ENCODE peak calls at places on chromosomes 1 and 21, in ten cellular contexts. V is A549, C is iris pigment epithelial cell, E is left ventricle myocardium inferior, Y is activated gamma-delta T cell, K is nephron progenitor cell, D is NCI-H1436, P is ACHN, F is hypothalamus, H is neural crest cell. T is an unnamed sample.

GRCh38 chr1:54559111-54559548 is 11.1 kb downstream of the ACOT11 start:
- DNase-seq in V (no peak), C (no peak), E (peak; percentile 25), Y (no peak), K (no peak), D (no peak), P (no peak), F (no peak), H (no peak), T (no peak)

GRCh38 chr1:45215485-45216199 is 9.2 kb upstream of the ZSWIM5 start:
- DNase-seq in V (no peak), C (no peak), E (no peak), Y (no peak), K (no peak), D (no peak), P (no peak), F (no peak), H (no peak), T (no peak)

GRCh38 chr1:6686294-6686693 is 15.3 kb downstream of the DNAJC11 start:
- DNase-seq in V (no peak), C (peak; percentile 15), E (no peak), Y (no peak), K (no peak), D (no peak), P (no peak), F (no peak), H (no peak), T (no peak)

GRCh38 chr1:218938259-218938658 is 235.4 kb upstream of the LYPLAL1 start:
- DNase-seq in V (no peak), C (peak; percentile 28), E (no peak), Y (no peak), K (no peak), D (no peak), P (no peak), F (no peak), H (no peak), T (no peak)

GRCh38 chr21:14567557-14568279 is 21.6 kb upstream of the SAMSN1 start:
- DNase-seq in V (no peak), C (peak; percentile 18), E (no peak), Y (no peak), K (no peak), D (no peak), P (no peak), F (no peak), H (no peak), T (no peak)

GRCh38 chr1:243345205-243345604 is 89.4 kb downstream of the SDCCAG8 start:
- DNase-seq in V (peak; percentile 35), C (peak; percentile 20), E (no peak), Y (no peak), K (no peak), D (no peak), P (peak; percentile 62), F (no peak), H (no peak), T (no peak)

GRCh38 chr21:44401386-44402160 is 48.2 kb downstream of the TRPM2 start:
- DNase-seq in V (no peak), C (no peak), E (no peak), Y (no peak), K (no peak), D (no peak), P (no peak), F (no peak), H (no peak), T (no peak)

GRCh38 chr1:9069324-9070100 is at the start of gene SLC2A5:
- DNase-seq in V (no peak), C (no peak), E (no peak), Y (no peak), K (no peak), D (no peak), P (no peak), F (peak; percentile 4), H (no peak), T (no peak)

GRCh38 chr1:32714277-32714676 is 11.7 kb upstream of the SYNC start:
- DNase-seq in V (peak; percentile 54), C (no peak), E (no peak), Y (no peak), K (no peak), D (no peak), P (no peak), F (no peak), H (no peak), T (no peak)

GRCh38 chr1:99005142-99005491 is 456 bp upstream of the PLPPR5 start:
- DNase-seq in V (no peak), C (no peak), E (no peak), Y (no peak), K (no peak), D (no peak), P (no peak), F (no peak), H (peak; percentile 14), T (no peak)

GRCh38 chr1:206456577-206457375 is 13.5 kb upstream of the IKBKE start:
- DNase-seq in V (no peak), C (peak; percentile 57), E (no peak), Y (no peak), K (no peak), D (no peak), P (no peak), F (no peak), H (no peak), T (no peak)

GRCh38 chr21:26546698-26547097 is 26.4 kb downstream of the CYYR1 start:
- DNase-seq in V (no peak), C (no peak), E (peak; percentile 22), Y (no peak), K (no peak), D (no peak), P (no peak), F (no peak), H (no peak), T (no peak)

GRCh38 chr1:195012995-195013394 is 1595.2 kb downstream of the KCNT2 start:
- DNase-seq in V (no peak), C (no peak), E (no peak), Y (no peak), K (no peak), D (no peak), P (no peak), F (no peak), H (no peak), T (no peak)

GRCh38 chr1:21143752-21144151 is 32.9 kb downstream of the EIF4G3 start:
- DNase-seq in V (no peak), C (no peak), E (no peak), Y (no peak), K (no peak), D (no peak), P (no peak), F (no peak), H (no peak), T (no peak)

GRCh38 chr1:232983817-232984567 is 33.6 kb downstream of the NTPCR start:
- DNase-seq in V (no peak), C (no peak), E (no peak), Y (no peak), K (no peak), D (no peak), P (no peak), F (no peak), H (no peak), T (no peak)

GRCh38 chr1:206120406-206120805 is 3.2 kb upstream of the AVPR1B start:
- DNase-seq in V (no peak), C (no peak), E (no peak), Y (no peak), K (no peak), D (no peak), P (no peak), F (no peak), H (no peak), T (no peak)

GRCh38 chr1:35190784-35191183 is 2.2 kb downstream of the SFPQ start:
- DNase-seq in V (no peak), C (peak; percentile 25), E (no peak), Y (no peak), K (no peak), D (no peak), P (no peak), F (no peak), H (no peak), T (no peak)

GRCh38 chr21:26445440-26445839 is 127.6 kb downstream of the CYYR1 start:
- DNase-seq in V (no peak), C (peak; percentile 18), E (no peak), Y (no peak), K (no peak), D (no peak), P (no peak), F (no peak), H (no peak), T (no peak)

GRCh38 chr1:214500349-214501055 is 50.9 kb downstream of the PTPN14 start:
- DNase-seq in V (no peak), C (no peak), E (no peak), Y (no peak), K (no peak), D (no peak), P (no peak), F (no peak), H (no peak), T (no peak)

GRCh38 chr1:20187103-20187812 is 940 bp upstream of the PLA2G2C start:
- DNase-seq in V (no peak), C (no peak), E (no peak), Y (no peak), K (no peak), D (no peak), P (no peak), F (no peak), H (no peak), T (no peak)

GRCh38 chr1:39689635-39690034 is 1.6 kb downstream of the HPCAL4 start:
- DNase-seq in V (no peak), C (no peak), E (no peak), Y (no peak), K (no peak), D (no peak), P (no peak), F (no peak), H (no peak), T (no peak)

GRCh38 chr1:183806086-183806485 is 1.2 kb downstream of the RGL1 start:
- DNase-seq in V (no peak), C (peak; percentile 59), E (no peak), Y (no peak), K (no peak), D (no peak), P (peak; percentile 20), F (no peak), H (no peak), T (no peak)

GRCh38 chr1:72526926-72527325 is 244.6 kb upstream of the NEGR1 start:
- DNase-seq in V (no peak), C (peak; percentile 44), E (no peak), Y (no peak), K (no peak), D (no peak), P (no peak), F (no peak), H (no peak), T (no peak)

GRCh38 chr1:65525297-65526048 is 105.0 kb downstream of the LEPR start:
- DNase-seq in V (no peak), C (no peak), E (no peak), Y (no peak), K (peak; percentile 61), D (no peak), P (peak; percentile 5), F (no peak), H (peak; percentile 6), T (no peak)

GRCh38 chr1:116909511-116910378 is at the start of gene PTGFRN:
- DNase-seq in V (peak; percentile 51), C (peak; percentile 50), E (peak; percentile 77), Y (no peak), K (peak; percentile 79), D (no peak), P (peak; percentile 40), F (no peak), H (peak; percentile 54), T (peak; percentile 49)

GRCh38 chr1:31702836-31703404 is 897 bp downstream of the COL16A1 start:
- DNase-seq in V (no peak), C (no peak), E (no peak), Y (no peak), K (no peak), D (no peak), P (no peak), F (no peak), H (no peak), T (no peak)

GRCh38 chr1:1013922-1014617 is 773 bp downstream of the ISG15 start:
- DNase-seq in V (no peak), C (peak; percentile 44), E (no peak), Y (no peak), K (no peak), D (peak; percentile 59), P (no peak), F (no peak), H (no peak), T (no peak)

GRCh38 chr1:232290570-232290969 is 339.4 kb downstream of the SIPA1L2 start:
- DNase-seq in V (no peak), C (no peak), E (no peak), Y (no peak), K (no peak), D (no peak), P (no peak), F (no peak), H (no peak), T (no peak)